ENCODE peak calls at places on chromosomes 4 and X, in nine cellular contexts. Q is fibroblast of pulmonary artery; J is GM06990; G is Karpas-422; F is Peyer's patch; P is heart right ventricle; E is bronchial epithelial cell; Y is HepG2; A is effector memory CD4-positive, alpha-beta T cell. K is an unnamed sample.

GRCh38 chrX:46698691-46699090 is 60.2 kb downstream of the SLC9A7 start:
- DNase-seq in G (no peak), J (no peak), F (no peak), P (no peak), Q (peak), A (no peak), Y (no peak), E (no peak), K (no peak)

GRCh38 chrX:154750301-154751120 is at the start of gene GAB3:
- DNase-seq in Q (peak), E (no peak), A (peak), G (peak), Y (no peak), J (peak), F (peak), P (peak), K (no peak)

GRCh38 chr4:89285735-89286134 is 21.9 kb downstream of the GPRIN3 start:
- DNase-seq in A (no peak), Q (no peak), G (no peak), Y (no peak), J (no peak), E (no peak), F (no peak), P (no peak), K (no peak)

GRCh38 chrX:135453381-135453780 is 31.6 kb downstream of the SMIM10L2A start:
- DNase-seq in Y (no peak), G (peak), A (no peak), E (no peak), J (no peak), F (no peak), P (no peak), Q (no peak), K (no peak)

GRCh38 chr4:110344165-110344564 is 131.8 kb upstream of the ENPEP start:
- DNase-seq in G (no peak), A (no peak), P (no peak), J (no peak), E (no peak), F (no peak), Q (peak), Y (no peak), K (no peak)

GRCh38 chrX:21590012-21590776 is 67.9 kb downstream of the KLHL34 start:
- DNase-seq in P (no peak), J (no peak), E (no peak), Y (no peak), G (no peak), Q (no peak), A (no peak), F (no peak), K (no peak)

GRCh38 chr4:148101235-148101634 is 341.0 kb downstream of the NR3C2 start:
- DNase-seq in E (no peak), F (no peak), G (no peak), P (no peak), J (no peak), Q (no peak), Y (no peak), A (no peak), K (no peak)

GRCh38 chr4:53813991-53814390 is 222.7 kb upstream of the LNX1 start:
- DNase-seq in Q (no peak), Y (no peak), J (no peak), G (peak), A (no peak), P (no peak), F (no peak), E (no peak), K (no peak)

GRCh38 chrX:53048169-53049126 is at the start of gene GPR173:
- DNase-seq in J (no peak), Y (no peak), P (peak), A (no peak), Q (peak), G (no peak), F (no peak), E (no peak), K (no peak)

GRCh38 chrX:23118163-23118562 is 118.4 kb downstream of the DDX53 start:
- DNase-seq in Q (no peak), E (no peak), J (no peak), F (no peak), Y (no peak), P (no peak), A (no peak), G (no peak), K (no peak)

GRCh38 chr4:84639143-84639542 is 56.2 kb downstream of the CDS1 start:
- DNase-seq in Q (no peak), Y (no peak), J (no peak), E (no peak), P (no peak), G (no peak), F (no peak), A (no peak), K (no peak)

GRCh38 chrX:4655743-4656142 is 942.3 kb upstream of the PRKX start:
- DNase-seq in A (no peak), P (no peak), Y (no peak), J (no peak), G (no peak), Q (no peak), E (peak), F (no peak), K (no peak)

GRCh38 chr4:762211-763190 is 56.9 kb downstream of the PCGF3 start:
- DNase-seq in P (no peak), F (no peak), A (no peak), Y (peak), Q (peak), J (no peak), E (no peak), G (peak), K (peak)
- H3K4me3 ChIP-seq in P (no peak), F (no peak), A (no peak), Y (no peak), Q (no peak), J (no peak), E (no peak), G (no peak), K (no peak)

GRCh38 chr4:186228514-186228894 is 1.2 kb downstream of the KLKB1 start:
- DNase-seq in P (no peak), J (no peak), E (no peak), Q (peak), F (no peak), G (no peak), Y (no peak), A (no peak), K (no peak)
- H3K4me3 ChIP-seq in P (no peak), J (no peak), E (no peak), Q (peak), F (no peak), G (no peak), Y (no peak), A (no peak), K (no peak)

GRCh38 chrX:44952329-44953027 is 79.5 kb downstream of the KDM6A start:
- DNase-seq in G (no peak), E (no peak), Q (no peak), J (no peak), A (no peak), P (no peak), F (no peak), Y (no peak), K (no peak)
- H3K4me3 ChIP-seq in G (no peak), E (no peak), Q (no peak), J (no peak), A (no peak), P (no peak), F (no peak), Y (no peak), K (no peak)

DNA sequence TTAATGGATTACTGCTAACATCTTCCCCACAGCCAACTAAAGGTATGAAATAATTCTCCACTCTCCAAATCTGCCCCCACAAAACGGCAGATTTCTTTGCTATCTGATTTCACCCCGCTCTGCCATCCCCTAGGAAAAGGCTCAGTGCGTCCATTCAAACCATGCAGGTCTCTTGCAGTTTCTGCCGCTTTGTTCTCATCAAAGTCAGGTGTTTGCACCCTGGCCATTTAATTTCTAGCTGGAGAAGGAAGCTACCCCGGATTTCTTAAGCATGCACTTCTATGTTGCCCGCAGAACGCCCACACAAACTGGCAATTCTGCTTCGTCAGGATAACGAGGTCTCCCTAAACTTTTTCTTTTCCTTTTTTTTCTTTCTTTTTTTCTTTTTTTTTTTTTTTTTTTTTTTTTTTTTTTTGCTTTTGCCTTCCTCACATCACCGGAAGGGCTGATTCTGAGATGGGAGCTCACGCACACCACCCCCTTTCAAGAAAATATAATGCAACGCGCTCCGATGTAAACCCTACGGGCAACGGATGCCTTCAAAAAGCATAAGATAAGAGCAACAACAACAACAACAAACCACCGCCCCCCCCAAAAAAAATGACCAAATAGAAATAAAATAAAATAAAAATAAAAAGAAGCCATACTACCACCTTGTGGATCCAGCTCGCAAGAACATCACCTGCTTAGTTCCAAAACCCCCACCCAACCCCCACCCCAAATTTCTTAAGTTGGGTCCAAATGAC is 3.2 kb downstream of the NLGN4X start:
- DNase-seq in E (no peak), P (no peak), F (no peak), J (no peak), A (no peak), G (peak), Q (no peak), Y (no peak), K (no peak)
- H3K4me3 ChIP-seq in E (peak), P (peak), F (peak), J (no peak), A (no peak), G (peak), Q (no peak), Y (no peak), K (peak)